ENCODE peak calls at places on chromosome 11, in four cellular contexts. F is foreskin fibroblast, T is OCI-LY7, P is AG04450. A is an unnamed sample.
A peak's percentile ranks its signal among the peaks of the same experiment; 100 is the strongest.

GRCh38 chr11:125433454-125434121 is 62.5 kb downstream of the FEZ1 start:
- DNase-seq in F (peak; percentile 44), T (peak; percentile 39), P (no peak), A (no peak)

GRCh38 chr11:77198440-77198849 is 70.4 kb downstream of the MYO7A start:
- DNase-seq in F (no peak), T (peak; percentile 37), P (no peak), A (no peak)

GRCh38 chr11:80362578-80362977 is 921.7 kb upstream of the TENM4 start:
- DNase-seq in F (no peak), T (no peak), P (no peak), A (no peak)

GRCh38 chr11:99316761-99317475 is 296.2 kb downstream of the CNTN5 start:
- DNase-seq in F (no peak), T (no peak), P (no peak), A (no peak)

GRCh38 chr11:111403021-111403725 is 24.1 kb upstream of the POU2AF1 start:
- DNase-seq in F (no peak), T (no peak), P (no peak), A (no peak)

GRCh38 chr11:83475741-83476140 is 189.6 kb upstream of the CCDC90B start:
- DNase-seq in F (no peak), T (no peak), P (no peak), A (no peak)

GRCh38 chr11:17298302-17298701 is 21.8 kb downstream of the NUCB2 start:
- DNase-seq in F (no peak), T (no peak), P (no peak), A (no peak)

GRCh38 chr11:98107736-98108135 is 913.0 kb upstream of the CNTN5 start:
- DNase-seq in F (no peak), T (no peak), P (no peak), A (no peak)

GRCh38 chr11:58905141-58905715 is 34.1 kb upstream of the GLYATL1 start:
- DNase-seq in F (peak; percentile 77), T (no peak), P (no peak), A (peak; percentile 68)
- H3K4me3 ChIP-seq in F (peak overlapping the region; percentile 85), T (no peak overlapping the region), P (peak overlapping the region; percentile 75), A (peak overlapping the region; percentile 29)

GRCh38 chr11:20597924-20598484 is 1.4 kb upstream of the SLC6A5 start:
- DNase-seq in F (no peak), T (no peak), P (no peak), A (no peak)
- H3K4me3 ChIP-seq in F (no peak overlapping the region), T (no peak overlapping the region), P (no peak overlapping the region), A (no peak overlapping the region)

DNA sequence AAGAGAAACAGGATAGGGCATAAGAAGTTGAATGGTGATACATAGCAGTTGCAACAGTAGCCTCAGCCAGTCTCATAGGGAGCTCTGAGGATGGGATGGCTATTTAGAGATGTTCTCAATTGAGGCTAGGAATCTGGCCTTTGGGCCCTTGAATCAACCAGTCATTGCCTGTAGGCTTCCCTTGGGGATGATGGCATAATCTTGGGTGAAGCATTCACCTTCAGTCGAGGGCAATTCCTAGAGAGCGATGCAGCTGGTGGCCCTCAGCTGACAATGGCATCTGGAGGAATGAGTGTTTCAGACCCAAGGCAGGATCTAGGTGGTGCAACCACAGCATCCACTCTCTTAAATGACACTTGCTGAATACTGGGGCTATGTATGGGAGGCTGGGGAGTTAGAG is 61.0 kb downstream of the CCDC81 start:
- DNase-seq in F (no peak), T (no peak), P (no peak), A (no peak)
- H3K4me3 ChIP-seq in F (no peak overlapping the region), T (no peak overlapping the region), P (no peak overlapping the region), A (no peak overlapping the region)

GRCh38 chr11:115760921-115761320 is 256.7 kb upstream of the CADM1 start:
- DNase-seq in F (no peak), T (no peak), P (no peak), A (no peak)

GRCh38 chr11:115758011-115758410 is 253.8 kb upstream of the CADM1 start:
- DNase-seq in F (no peak), T (no peak), P (no peak), A (no peak)

GRCh38 chr11:115761348-115761747 is 257.1 kb upstream of the CADM1 start:
- DNase-seq in F (no peak), T (no peak), P (no peak), A (no peak)

GRCh38 chr11:115760528-115760837 is 256.3 kb upstream of the CADM1 start:
- DNase-seq in F (no peak), T (no peak), P (no peak), A (no peak)

DNA sequence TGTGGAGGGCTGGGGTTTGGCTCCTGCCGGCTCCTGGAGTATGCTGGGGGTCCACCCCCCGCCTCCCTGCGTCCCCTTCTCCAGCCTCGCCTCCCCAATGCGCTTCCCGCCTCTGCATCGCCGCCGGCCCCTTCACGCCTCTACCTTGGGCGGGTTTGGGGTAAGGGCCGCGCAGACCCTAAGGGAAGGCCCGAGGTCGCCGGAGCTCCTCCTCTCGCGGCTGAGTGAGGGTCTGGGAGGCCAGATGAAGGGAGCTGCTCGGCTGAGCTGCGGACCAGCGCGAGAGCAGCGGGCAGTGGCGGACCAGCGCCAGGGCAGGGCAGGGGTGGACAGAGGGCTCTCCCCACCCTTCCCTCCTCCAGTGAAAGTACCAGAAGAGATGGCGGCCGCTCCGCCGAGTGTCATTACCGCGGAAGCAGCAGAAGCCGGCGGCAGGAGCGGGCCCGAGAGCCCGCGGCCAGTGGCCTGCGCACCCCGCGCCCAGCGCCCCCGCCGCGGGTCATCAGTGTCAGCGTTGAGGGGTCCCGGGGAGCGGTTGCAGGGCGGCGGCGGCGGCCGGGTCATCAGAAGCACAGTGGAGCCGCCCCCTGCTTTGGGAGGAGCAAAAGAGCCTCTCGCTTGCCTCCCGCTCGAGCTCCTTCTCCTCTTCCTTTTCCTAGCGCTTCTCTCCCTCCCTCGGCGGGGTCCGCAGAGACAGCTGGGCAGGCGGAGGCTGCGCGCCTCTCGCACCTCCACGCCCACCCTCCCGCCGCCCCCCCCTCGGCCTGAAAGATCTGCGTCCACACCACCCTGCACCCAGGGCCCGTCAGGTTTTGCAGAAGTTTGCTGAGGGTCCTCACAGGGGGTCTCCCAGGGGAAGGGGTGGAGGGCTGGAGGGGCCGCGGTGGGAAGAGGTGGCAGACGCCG is 255.7 kb upstream of the CADM1 start:
- DNase-seq in F (no peak), T (no peak), P (no peak), A (no peak)
- H3K4me3 ChIP-seq in F (peak overlapping the region; percentile 60), T (no peak overlapping the region), P (peak overlapping the region; percentile 66), A (peak overlapping the region; percentile 70)

GRCh38 chr11:128299132-128299726 is 288.1 kb downstream of the ETS1 start:
- DNase-seq in F (peak; percentile 76), T (no peak), P (no peak), A (no peak)

GRCh38 chr11:128300785-128301184 is 286.6 kb downstream of the ETS1 start:
- DNase-seq in F (no peak), T (no peak), P (no peak), A (no peak)

GRCh38 chr11:128297805-128298204 is 289.6 kb downstream of the ETS1 start:
- DNase-seq in F (no peak), T (no peak), P (no peak), A (no peak)

GRCh38 chr11:128297111-128297651 is 290.2 kb downstream of the ETS1 start:
- DNase-seq in F (no peak), T (no peak), P (no peak), A (no peak)

DNA sequence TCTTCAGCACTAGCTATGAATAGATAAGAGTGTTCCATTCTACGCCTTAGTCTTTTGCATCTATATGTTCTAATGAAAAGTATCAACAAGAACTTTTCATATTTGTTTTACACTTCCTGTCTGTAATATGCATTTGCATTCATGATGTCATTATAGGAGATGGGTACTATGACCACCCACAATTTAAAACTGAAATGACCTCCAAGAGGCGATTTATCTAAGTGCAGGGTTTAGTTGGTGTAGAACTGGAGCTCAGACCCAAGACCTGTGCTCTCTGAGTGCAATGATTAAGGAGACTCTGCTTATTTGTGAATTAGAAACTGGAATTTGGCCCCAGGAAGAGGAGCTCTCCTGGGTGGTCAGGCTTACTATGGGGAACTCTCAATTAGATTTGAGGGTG is 289.1 kb downstream of the ETS1 start:
- DNase-seq in F (no peak), T (no peak), P (no peak), A (no peak)
- H3K4me3 ChIP-seq in F (no peak overlapping the region), T (no peak overlapping the region), P (no peak overlapping the region), A (no peak overlapping the region)

GRCh38 chr11:88183233-88183632 is 8.0 kb upstream of the RAB38 start:
- DNase-seq in F (no peak), T (no peak), P (no peak), A (no peak)

GRCh38 chr11:88181776-88182175 is 6.5 kb upstream of the RAB38 start:
- DNase-seq in F (no peak), T (no peak), P (no peak), A (no peak)

GRCh38 chr11:88179141-88179540 is 3.9 kb upstream of the RAB38 start:
- DNase-seq in F (no peak), T (no peak), P (no peak), A (no peak)

GRCh38 chr11:88178211-88178610 is 3.0 kb upstream of the RAB38 start:
- DNase-seq in F (no peak), T (no peak), P (no peak), A (no peak)

DNA sequence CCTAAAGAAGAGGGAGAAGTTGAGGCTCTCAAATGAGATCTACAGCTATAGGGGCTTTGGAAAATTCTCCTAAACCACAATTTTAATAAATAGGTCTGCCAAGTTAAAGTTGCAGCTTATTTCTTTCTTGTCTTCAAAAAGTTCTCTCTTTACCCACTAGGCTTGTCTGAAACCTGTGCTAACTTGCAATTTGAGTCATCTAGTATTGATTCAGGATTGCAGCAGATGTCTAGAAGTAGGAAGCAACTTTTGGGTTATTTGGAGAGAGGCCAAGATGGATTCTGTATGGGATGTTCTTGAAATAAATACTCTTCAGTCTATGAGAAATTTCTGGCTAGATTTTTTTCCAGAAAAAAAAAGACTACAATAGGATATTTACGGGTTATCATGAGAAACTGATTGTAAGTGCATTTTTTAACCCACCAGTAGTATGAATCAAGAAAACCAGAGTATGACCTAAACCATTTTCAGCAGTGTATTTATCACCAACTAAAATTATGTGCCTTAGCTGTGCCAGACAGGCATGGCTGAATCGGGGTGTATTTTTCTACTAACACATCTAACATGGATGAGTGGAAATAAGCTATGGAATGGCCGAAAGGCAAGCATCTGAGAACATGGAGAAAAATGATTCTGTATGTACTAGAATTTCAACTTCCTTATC is 4.9 kb upstream of the RAB38 start:
- DNase-seq in F (no peak), T (no peak), P (no peak), A (no peak)
- H3K4me3 ChIP-seq in F (no peak overlapping the region), T (no peak overlapping the region), P (no peak overlapping the region), A (no peak overlapping the region)

DNA sequence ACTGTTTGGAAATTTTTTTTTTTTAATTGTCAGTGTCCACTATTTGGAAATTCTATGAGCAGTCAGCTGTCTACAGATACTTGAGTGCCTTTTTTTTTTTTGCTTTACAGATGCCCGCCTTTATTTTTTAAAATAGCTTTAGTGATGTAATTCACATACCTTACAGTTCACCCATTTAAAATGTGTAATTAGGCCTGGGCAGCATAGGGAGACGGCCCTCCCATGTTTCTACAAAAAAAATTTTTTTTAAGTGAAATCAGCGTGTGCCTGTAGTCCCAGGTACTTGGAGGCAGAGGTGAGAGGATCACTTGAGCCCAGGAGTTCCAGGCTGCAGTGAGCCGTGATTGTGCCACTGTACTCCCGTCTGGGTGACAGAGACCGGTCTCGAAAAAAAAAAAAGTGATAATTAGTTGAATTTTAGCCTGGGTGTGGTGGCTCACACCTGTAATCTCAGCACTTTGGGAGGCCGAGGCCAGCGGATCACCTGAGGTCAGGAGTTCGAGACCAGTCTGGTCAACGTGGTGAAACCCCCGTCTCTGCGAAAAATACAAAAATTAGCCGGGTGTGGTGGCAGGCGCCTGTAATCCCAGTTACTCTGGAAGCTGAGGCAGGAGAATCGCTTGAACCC is 1.5 kb downstream of the ZNF143 start:
- DNase-seq in F (no peak), T (peak; percentile 26), P (no peak), A (no peak)
- H3K4me3 ChIP-seq in F (peak overlapping the region; percentile 64), T (peak overlapping the region; percentile 82), P (peak overlapping the region; percentile 67), A (peak overlapping the region; percentile 66)